ENCODE peak calls at places on chromosomes 3 and 15, in nine cellular contexts. D is T-helper 2 cell; V is NCI-H1092; U is effector CD4-positive, alpha-beta T cell; S is CD4-positive, alpha-beta T cell; I is stimulated activated CD4-positive, alpha-beta T cell treated with anti-CD3 and anti-CD28 coated beads, Interleukin-2, amount 100 ng/mL, for 24 hours; T is H1; J is spleen; Y is GM06990. G is an unnamed sample.

GRCh38 chr3:159451067-159451466 is 537.6 kb upstream of the IL12A start:
- DNase-seq in S (no peak), U (no peak), I (no peak), J (no peak), T (no peak), V (no peak), D (no peak), Y (no peak), G (no peak)

GRCh38 chr15:59002418-59002859 is 15.0 kb downstream of the RNF111 start:
- DNase-seq in S (no peak), T (no peak), Y (peak), I (no peak), U (no peak), D (no peak), J (no peak), V (no peak), G (no peak)

GRCh38 chr3:181568248-181568647 is 143.5 kb upstream of the SOX2 start:
- DNase-seq in V (no peak), I (no peak), J (no peak), U (no peak), S (no peak), T (no peak), Y (no peak), D (no peak), G (peak)

GRCh38 chr3:152120606-152121291 is 148.0 kb upstream of the MBNL1 start:
- DNase-seq in U (no peak), J (no peak), V (no peak), I (no peak), T (no peak), D (no peak), S (no peak), Y (no peak), G (no peak)

GRCh38 chr15:64249842-64250575 is 87.2 kb upstream of the PPIB start:
- DNase-seq in D (no peak), S (no peak), J (no peak), T (no peak), U (no peak), Y (no peak), I (no peak), V (no peak), G (peak)

GRCh38 chr15:31489801-31490646 is 163.4 kb downstream of the KLF13 start:
- DNase-seq in D (no peak), S (peak), T (no peak), Y (peak), U (peak), V (no peak), I (peak), J (peak), G (peak)

GRCh38 chr3:42936157-42936981 is 30.4 kb downstream of the ZNF662 start:
- DNase-seq in D (no peak), U (no peak), S (no peak), T (no peak), J (peak), I (no peak), V (no peak), Y (no peak), G (peak)

GRCh38 chr15:68352401-68353062 is 75.0 kb downstream of the FEM1B start:
- DNase-seq in Y (no peak), I (peak), T (no peak), U (no peak), J (peak), V (no peak), D (no peak), S (no peak), G (peak)

GRCh38 chr3:46693897-46694235 is 387 bp upstream of the ALS2CL start:
- DNase-seq in U (peak), D (peak), Y (peak), S (peak), I (peak), V (no peak), T (no peak), J (peak), G (peak)

GRCh38 chr3:80785475-80785874 is 976.0 kb downstream of the GBE1 start:
- DNase-seq in T (no peak), U (no peak), D (no peak), V (no peak), I (no peak), Y (no peak), J (no peak), S (no peak), G (no peak)

GRCh38 chr3:190883973-190884832 is 21.7 kb upstream of the GMNC start:
- DNase-seq in T (peak), U (peak), J (no peak), S (no peak), D (no peak), Y (peak), V (peak), I (peak), G (peak)

GRCh38 chr15:39509941-39510845 is 70.7 kb upstream of the THBS1 start:
- DNase-seq in U (no peak), Y (no peak), I (no peak), J (no peak), D (no peak), V (no peak), T (no peak), S (no peak), G (peak)

GRCh38 chr3:71099997-71100719 is 483.4 kb downstream of the FOXP1 start:
- DNase-seq in D (no peak), J (no peak), V (no peak), T (no peak), I (no peak), Y (no peak), S (no peak), U (no peak), G (no peak)

GRCh38 chr15:57060799-57061198 is 142.4 kb downstream of the TCF12 start:
- DNase-seq in V (no peak), I (no peak), S (no peak), D (no peak), Y (no peak), J (no peak), T (no peak), U (no peak), G (peak)

GRCh38 chr15:47961401-47962090 is 159.2 kb upstream of the SLC24A5 start:
- DNase-seq in T (no peak), I (peak), V (no peak), Y (peak), U (no peak), S (no peak), D (no peak), J (no peak), G (no peak)

GRCh38 chr3:86787091-86787490 is 203.9 kb downstream of the VGLL3 start:
- DNase-seq in D (no peak), T (no peak), I (no peak), J (no peak), S (no peak), U (no peak), Y (no peak), V (no peak), G (peak)

GRCh38 chr3:120641696-120642246 is 40.3 kb downstream of the HGD start:
- DNase-seq in J (no peak), D (no peak), T (no peak), V (no peak), Y (no peak), I (no peak), S (no peak), U (no peak), G (no peak)

GRCh38 chr15:93470042-93470441 is 381.0 kb upstream of the RGMA start:
- DNase-seq in D (no peak), J (no peak), Y (no peak), S (no peak), T (no peak), I (no peak), V (no peak), U (no peak), G (no peak)

GRCh38 chr3:40173291-40173710 is 136.2 kb upstream of the EIF1B start:
- DNase-seq in V (no peak), U (no peak), D (no peak), J (no peak), I (no peak), Y (no peak), T (no peak), S (no peak), G (peak)

GRCh38 chr3:101695779-101696372 is 9.4 kb upstream of the RPL24 start:
- DNase-seq in J (no peak), T (no peak), Y (no peak), I (no peak), S (no peak), U (peak), V (no peak), D (no peak), G (peak)

GRCh38 chr3:10945683-10946287 is 46.8 kb upstream of the SLC6A1 start:
- DNase-seq in D (peak), Y (peak), J (peak), S (peak), I (peak), U (peak), T (peak), V (peak), G (peak)

GRCh38 chr3:57953541-57953940 is 54.7 kb upstream of the FLNB start:
- DNase-seq in T (no peak), S (no peak), U (no peak), J (peak), I (no peak), D (no peak), V (no peak), Y (no peak), G (no peak)

GRCh38 chr3:45975696-45976095 is 19.9 kb downstream of the FYCO1 start:
- DNase-seq in U (no peak), I (no peak), D (no peak), Y (no peak), V (no peak), T (no peak), S (no peak), J (no peak), G (no peak)

GRCh38 chr15:27353837-27354236 is 382.9 kb downstream of the GABRG3 start:
- DNase-seq in T (no peak), V (no peak), U (no peak), S (no peak), I (no peak), J (no peak), Y (no peak), D (no peak), G (peak)

GRCh38 chr3:125001557-125002413 is 54.0 kb downstream of the HEG1 start:
- DNase-seq in U (no peak), J (no peak), Y (no peak), D (no peak), T (no peak), I (no peak), V (no peak), S (no peak), G (no peak)

G was measured in fibroblast of mammary gland.